ENCODE peak calls at places on chromosomes 1 and 21, in seven cellular contexts. Q is vagina, W is ovary, X is A549, K is suprapubic skin, R is stomach, B is adrenal gland. S is an unnamed sample.

GRCh38 chr1:170800243-170800642 is 135.1 kb upstream of the MROH9 start:
- DNase-seq in W (no peak), K (no peak), R (no peak), Q (no peak), X (no peak), B (no peak), S (no peak)

GRCh38 chr1:226608699-226609505 is 60.3 kb downstream of the STUM start:
- DNase-seq in W (no peak), R (peak), K (no peak), Q (no peak), X (peak), B (peak), S (peak)

GRCh38 chr1:24236170-24237045 is 49.3 kb upstream of the IFNLR1 start:
- DNase-seq in K (no peak), X (peak), B (no peak), R (peak), W (no peak), Q (no peak), S (peak)

GRCh38 chr21:14285147-14285546 is 69.2 kb downstream of the RBM11 start:
- DNase-seq in X (no peak), K (no peak), W (no peak), R (no peak), B (no peak), Q (no peak), S (no peak)

GRCh38 chr1:88524129-88524528 is 159.9 kb upstream of the PKN2 start:
- DNase-seq in X (no peak), W (no peak), R (no peak), K (no peak), Q (no peak), B (no peak), S (no peak)

GRCh38 chr1:86773331-86774288 is 69.2 kb downstream of the SH3GLB1 start:
- DNase-seq in K (no peak), X (peak), R (no peak), W (no peak), B (no peak), Q (no peak), S (no peak)

GRCh38 chr1:92721886-92722285 is 63.0 kb downstream of the EVI5 start:
- DNase-seq in X (no peak), Q (no peak), B (no peak), R (no peak), W (no peak), K (no peak), S (no peak)

GRCh38 chr21:43325036-43325435 is 101.9 kb downstream of the SIK1 start:
- DNase-seq in R (no peak), Q (no peak), K (no peak), X (no peak), B (no peak), W (no peak), S (no peak)

GRCh38 chr21:17463441-17463840 is 49.4 kb upstream of the CXADR start:
- DNase-seq in B (peak), K (no peak), R (no peak), Q (no peak), X (peak), W (no peak), S (no peak)

GRCh38 chr21:30329203-30329868 is 8.2 kb downstream of the KRTAP27-1 start:
- DNase-seq in B (no peak), Q (no peak), R (no peak), W (no peak), X (no peak), K (no peak), S (no peak)

GRCh38 chr1:18157352-18157751 is 49.8 kb downstream of the IGSF21 start:
- DNase-seq in W (no peak), K (no peak), B (no peak), Q (no peak), X (no peak), R (no peak), S (no peak)

GRCh38 chr21:38756746-38757145 is 49.0 kb upstream of the ETS2 start:
- DNase-seq in X (no peak), R (no peak), K (no peak), B (no peak), W (no peak), Q (no peak), S (no peak)

GRCh38 chr1:201190624-201191051 is at the start of gene IGFN1:
- DNase-seq in K (no peak), Q (no peak), W (no peak), B (no peak), X (no peak), R (no peak), S (no peak)

GRCh38 chr1:59580257-59580656 is 234.5 kb upstream of the HOOK1 start:
- DNase-seq in R (no peak), K (no peak), Q (no peak), X (no peak), W (no peak), B (no peak), S (no peak)

GRCh38 chr1:68112835-68113243 is 62.4 kb upstream of the DIRAS3 start:
- DNase-seq in X (peak), K (no peak), B (no peak), W (peak), R (no peak), Q (no peak), S (peak)

GRCh38 chr21:20661221-20661620 is 337.0 kb upstream of the NCAM2 start:
- DNase-seq in Q (no peak), B (no peak), W (no peak), K (no peak), X (no peak), R (no peak), S (no peak)

GRCh38 chr1:154174654-154175053 is 17.2 kb downstream of the TPM3 start:
- DNase-seq in R (no peak), K (no peak), X (no peak), Q (no peak), B (no peak), W (no peak), S (no peak)

GRCh38 chr1:6796095-6796494 is 10.8 kb downstream of the CAMTA1 start:
- DNase-seq in R (no peak), B (no peak), Q (no peak), X (no peak), K (no peak), W (no peak), S (no peak)

GRCh38 chr1:118989878-118990378 is 1.8 kb upstream of the TBX15 start:
- DNase-seq in Q (peak), K (no peak), B (no peak), X (no peak), R (no peak), W (no peak), S (no peak)

GRCh38 chr1:203197625-203198024 is 11.1 kb upstream of the CHI3L1 start:
- DNase-seq in Q (no peak), B (no peak), W (no peak), R (no peak), K (no peak), X (no peak), S (no peak)

GRCh38 chr1:67339623-67340343 is 32.1 kb downstream of the IL12RB2 start:
- DNase-seq in Q (no peak), W (no peak), K (no peak), X (no peak), R (no peak), B (peak), S (peak)

GRCh38 chr1:219701453-219701852 is 88.5 kb upstream of the ZC3H11B start:
- DNase-seq in W (no peak), B (no peak), R (no peak), K (no peak), Q (no peak), X (no peak), S (no peak)

GRCh38 chr1:154237880-154238506 is 17.2 kb downstream of the UBAP2L start:
- DNase-seq in W (no peak), K (no peak), X (no peak), R (no peak), B (no peak), Q (no peak), S (no peak)

GRCh38 chr1:23648576-23648975 is 43.0 kb upstream of the RPL11 start:
- DNase-seq in K (no peak), Q (no peak), X (no peak), R (no peak), B (no peak), W (no peak), S (no peak)

GRCh38 chr1:62283361-62283760 is 35.9 kb downstream of the KANK4 start:
- DNase-seq in Q (no peak), B (no peak), K (no peak), W (no peak), R (no peak), X (no peak), S (no peak)

GRCh38 chr1:2283371-2283990 is 55.4 kb downstream of the SKI start:
- DNase-seq in Q (no peak), W (no peak), X (no peak), K (no peak), R (no peak), B (no peak), S (no peak)

GRCh38 chr1:244802041-244802440 is 33.4 kb upstream of the COX20 start:
- DNase-seq in R (peak), X (no peak), B (no peak), K (peak), W (no peak), Q (no peak), S (no peak)

GRCh38 chr1:51249445-51249844 is 13.4 kb downstream of the RNF11 start:
- DNase-seq in W (no peak), R (no peak), B (no peak), Q (no peak), K (no peak), X (no peak), S (no peak)
- TF ChIP-seq POLR2A in W (no peak), R (no peak), B (no peak), Q (no peak), K (no peak), X (no peak), S (no peak)

DNA sequence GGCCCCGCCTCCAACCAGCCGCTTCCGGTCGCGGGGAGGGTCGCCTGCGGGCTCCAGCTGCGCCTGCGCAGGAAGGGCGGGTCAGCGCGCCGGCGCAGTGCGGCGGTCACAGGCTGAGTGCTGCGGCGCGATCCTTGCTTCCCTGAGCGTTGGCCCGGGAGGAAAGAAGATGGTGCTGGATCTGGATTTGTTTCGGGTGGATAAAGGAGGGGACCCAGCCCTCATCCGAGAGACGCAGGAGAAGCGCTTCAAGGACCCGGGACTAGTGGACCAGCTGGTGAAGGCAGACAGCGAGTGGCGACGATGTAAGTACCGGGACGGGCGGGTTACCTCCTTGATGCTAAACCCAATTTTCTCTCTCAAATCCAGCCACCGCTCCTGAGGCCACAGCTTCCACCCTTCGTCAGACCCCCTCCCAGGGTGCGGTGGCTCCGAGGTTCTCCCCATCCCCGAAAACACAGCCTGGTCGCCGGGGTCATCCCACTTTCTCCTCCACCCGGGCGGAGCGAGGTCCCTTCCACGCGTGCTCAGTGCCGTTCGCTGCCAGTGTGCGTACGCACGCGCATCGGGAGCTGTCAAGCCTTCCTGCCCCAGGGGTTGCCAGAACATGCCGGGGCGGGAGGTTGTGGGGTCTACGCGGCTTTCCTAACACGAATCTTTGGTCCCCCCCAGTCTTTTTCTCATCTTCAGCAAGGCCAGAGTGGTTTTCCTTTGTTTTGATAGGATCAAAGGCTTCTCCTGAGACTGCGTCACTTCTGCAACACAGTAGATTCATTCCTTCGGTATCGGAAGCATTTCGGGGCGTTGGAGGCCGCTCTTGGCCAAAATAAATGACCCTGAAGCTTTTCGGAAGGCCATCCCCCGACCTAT is at the start of gene SARS1:
- DNase-seq in X (peak), B (peak), Q (peak), K (peak), R (peak), W (peak), S (peak)
- TF ChIP-seq POLR2A in X (peak), B (peak), Q (peak), K (no peak), R (peak), W (peak), S (peak)

DNA sequence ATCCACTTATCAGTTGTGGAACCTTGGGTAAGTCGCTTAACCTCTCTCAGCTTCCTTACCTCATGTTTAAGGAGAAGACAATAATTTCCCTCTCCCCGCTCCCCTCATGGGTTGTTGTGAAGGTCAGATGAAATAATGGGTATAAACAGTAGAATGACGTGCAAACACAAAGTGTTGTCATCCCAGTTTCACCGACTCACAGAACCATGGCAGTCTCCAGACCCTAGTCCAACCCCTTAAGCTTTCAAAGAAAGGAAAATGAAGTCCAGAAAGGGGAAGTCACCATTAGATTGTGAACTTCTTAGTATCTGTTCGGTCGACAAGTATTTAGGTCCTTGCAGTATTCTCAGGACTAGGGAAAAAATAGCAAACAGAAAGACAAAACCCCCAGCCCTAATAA is 1.1 kb downstream of the LAMTOR2 start:
- DNase-seq in X (no peak), Q (no peak), B (no peak), W (no peak), R (no peak), K (no peak), S (no peak)
- TF ChIP-seq POLR2A in X (no peak), Q (no peak), B (no peak), W (no peak), R (no peak), K (no peak), S (no peak)

GRCh38 chr21:45262616-45263015 is 25.1 kb downstream of the POFUT2 start:
- DNase-seq in W (no peak), X (no peak), Q (peak), B (no peak), K (peak), R (peak), S (no peak)
- TF ChIP-seq POLR2A in W (no peak), X (no peak), Q (no peak), B (no peak), K (no peak), R (no peak), S (no peak)